ENCODE peak calls at places on chromosomes 2 and 18, in six cellular contexts. One of them, this sample, is unnamed.

GRCh38 chr2:236661064-236661761 is 91.6 kb downstream of the ACKR3 start:
- DNase-seq in GM06990: no peak
- DNase-seq in cardiac muscle cell: peak; percentile 56
- DNase-seq in NT2/D1: peak; percentile 72
- DNase-seq in iPS DF 6.9: no peak
- DNase-seq in CD4-positive, alpha-beta T cell: no peak
- DNase-seq in this sample: no peak

GRCh38 chr2:100655446-100655845 is 92.7 kb downstream of the PDCL3 start:
- DNase-seq in GM06990: no peak
- DNase-seq in cardiac muscle cell: no peak
- DNase-seq in NT2/D1: no peak
- DNase-seq in iPS DF 6.9: no peak
- DNase-seq in CD4-positive, alpha-beta T cell: no peak
- DNase-seq in this sample: no peak

GRCh38 chr2:101328474-101329007 is 20.0 kb upstream of the RNF149 start:
- DNase-seq in GM06990: no peak
- DNase-seq in cardiac muscle cell: peak; percentile 39
- DNase-seq in NT2/D1: no peak
- DNase-seq in iPS DF 6.9: no peak
- DNase-seq in CD4-positive, alpha-beta T cell: no peak
- DNase-seq in this sample: no peak

GRCh38 chr18:44954256-44954655 is 273.6 kb downstream of the SETBP1 start:
- DNase-seq in GM06990: no peak
- DNase-seq in cardiac muscle cell: no peak
- DNase-seq in NT2/D1: no peak
- DNase-seq in iPS DF 6.9: no peak
- DNase-seq in CD4-positive, alpha-beta T cell: no peak
- DNase-seq in this sample: no peak

GRCh38 chr2:152635635-152636298 is 81.5 kb downstream of the PRPF40A start:
- DNase-seq in GM06990: peak; percentile 42
- DNase-seq in cardiac muscle cell: peak; percentile 68
- DNase-seq in NT2/D1: peak; percentile 58
- DNase-seq in iPS DF 6.9: peak; percentile 35
- DNase-seq in CD4-positive, alpha-beta T cell: peak; percentile 62
- DNase-seq in this sample: peak; percentile 57

GRCh38 chr2:168944065-168944464 is 43.0 kb downstream of the G6PC2 start:
- DNase-seq in GM06990: no peak
- DNase-seq in cardiac muscle cell: peak; percentile 9
- DNase-seq in NT2/D1: no peak
- DNase-seq in iPS DF 6.9: no peak
- DNase-seq in CD4-positive, alpha-beta T cell: no peak
- DNase-seq in this sample: no peak

GRCh38 chr2:186852508-186852907 is 3.5 kb upstream of the ZSWIM2 start:
- DNase-seq in GM06990: no peak
- DNase-seq in cardiac muscle cell: no peak
- DNase-seq in NT2/D1: no peak
- DNase-seq in iPS DF 6.9: no peak
- DNase-seq in CD4-positive, alpha-beta T cell: no peak
- DNase-seq in this sample: no peak

GRCh38 chr18:9952633-9953416 is 39.0 kb downstream of the VAPA start:
- DNase-seq in GM06990: no peak
- DNase-seq in cardiac muscle cell: no peak
- DNase-seq in NT2/D1: no peak
- DNase-seq in iPS DF 6.9: no peak
- DNase-seq in CD4-positive, alpha-beta T cell: no peak
- DNase-seq in this sample: no peak

GRCh38 chr2:4358855-4359254 is 655.5 kb downstream of the DCDC2C start:
- DNase-seq in GM06990: no peak
- DNase-seq in cardiac muscle cell: no peak
- DNase-seq in NT2/D1: no peak
- DNase-seq in iPS DF 6.9: no peak
- DNase-seq in CD4-positive, alpha-beta T cell: no peak
- DNase-seq in this sample: no peak

GRCh38 chr18:23982154-23983071 is 32.1 kb upstream of the TTC39C start:
- DNase-seq in GM06990: no peak
- DNase-seq in cardiac muscle cell: peak; percentile 81
- DNase-seq in NT2/D1: no peak
- DNase-seq in iPS DF 6.9: no peak
- DNase-seq in CD4-positive, alpha-beta T cell: no peak
- DNase-seq in this sample: peak; percentile 60

GRCh38 chr2:36478332-36478738 is 119.6 kb downstream of the FEZ2 start:
- DNase-seq in GM06990: no peak
- DNase-seq in cardiac muscle cell: peak; percentile 88
- DNase-seq in NT2/D1: no peak
- DNase-seq in iPS DF 6.9: no peak
- DNase-seq in CD4-positive, alpha-beta T cell: no peak
- DNase-seq in this sample: no peak

GRCh38 chr2:38665854-38666577 is at the start of gene GALM:
- DNase-seq in GM06990: peak; percentile 38
- DNase-seq in cardiac muscle cell: peak; percentile 98
- DNase-seq in NT2/D1: peak; percentile 94
- DNase-seq in iPS DF 6.9: peak; percentile 89
- DNase-seq in CD4-positive, alpha-beta T cell: peak; percentile 53
- DNase-seq in this sample: peak; percentile 83

GRCh38 chr2:124647245-124647644 is 622.2 kb downstream of the CNTNAP5 start:
- DNase-seq in GM06990: no peak
- DNase-seq in cardiac muscle cell: no peak
- DNase-seq in NT2/D1: no peak
- DNase-seq in iPS DF 6.9: no peak
- DNase-seq in CD4-positive, alpha-beta T cell: no peak
- DNase-seq in this sample: no peak

GRCh38 chr18:70931942-70932814 is 643.3 kb downstream of the SOCS6 start:
- DNase-seq in GM06990: no peak
- DNase-seq in cardiac muscle cell: peak; percentile 71
- DNase-seq in NT2/D1: no peak
- DNase-seq in iPS DF 6.9: no peak
- DNase-seq in CD4-positive, alpha-beta T cell: no peak
- DNase-seq in this sample: no peak

GRCh38 chr18:31273812-31274527 is 44.0 kb upstream of the DSG1 start:
- DNase-seq in GM06990: no peak
- DNase-seq in cardiac muscle cell: no peak
- DNase-seq in NT2/D1: no peak
- DNase-seq in iPS DF 6.9: no peak
- DNase-seq in CD4-positive, alpha-beta T cell: no peak
- DNase-seq in this sample: no peak

GRCh38 chr2:15560404-15560987 is 638 bp downstream of the NBAS start:
- DNase-seq in GM06990: no peak
- DNase-seq in cardiac muscle cell: peak; percentile 32
- DNase-seq in NT2/D1: no peak
- DNase-seq in iPS DF 6.9: no peak
- DNase-seq in CD4-positive, alpha-beta T cell: no peak
- DNase-seq in this sample: peak; percentile 27

GRCh38 chr2:85162746-85163301 is 29.6 kb downstream of the TCF7L1 start:
- DNase-seq in GM06990: no peak
- DNase-seq in cardiac muscle cell: peak; percentile 33
- DNase-seq in NT2/D1: no peak
- DNase-seq in iPS DF 6.9: no peak
- DNase-seq in CD4-positive, alpha-beta T cell: no peak
- DNase-seq in this sample: no peak

GRCh38 chr18:46097853-46098615 is at the start of gene ATP5F1A:
- DNase-seq in GM06990: peak; percentile 88
- DNase-seq in cardiac muscle cell: peak; percentile 88
- DNase-seq in NT2/D1: peak; percentile 42
- DNase-seq in iPS DF 6.9: no peak
- DNase-seq in CD4-positive, alpha-beta T cell: peak; percentile 88
- DNase-seq in this sample: peak; percentile 87

GRCh38 chr2:46460241-46460921 is 19.0 kb upstream of the TMEM247 start:
- DNase-seq in GM06990: no peak
- DNase-seq in cardiac muscle cell: peak; percentile 83
- DNase-seq in NT2/D1: no peak
- DNase-seq in iPS DF 6.9: no peak
- DNase-seq in CD4-positive, alpha-beta T cell: no peak
- DNase-seq in this sample: no peak

GRCh38 chr2:24830351-24830750 is 37.1 kb downstream of the CENPO start:
- DNase-seq in GM06990: no peak
- DNase-seq in cardiac muscle cell: peak; percentile 54
- DNase-seq in NT2/D1: no peak
- DNase-seq in iPS DF 6.9: no peak
- DNase-seq in CD4-positive, alpha-beta T cell: no peak
- DNase-seq in this sample: no peak

GRCh38 chr2:181461056-181461630 is 4.0 kb downstream of the ITGA4 start:
- DNase-seq in GM06990: no peak
- DNase-seq in cardiac muscle cell: no peak
- DNase-seq in NT2/D1: no peak
- DNase-seq in iPS DF 6.9: no peak
- DNase-seq in CD4-positive, alpha-beta T cell: no peak
- DNase-seq in this sample: no peak

GRCh38 chr2:68796306-68796905 is 61.8 kb downstream of the ARHGAP25 start:
- DNase-seq in GM06990: no peak
- DNase-seq in cardiac muscle cell: peak; percentile 10
- DNase-seq in NT2/D1: no peak
- DNase-seq in iPS DF 6.9: no peak
- DNase-seq in CD4-positive, alpha-beta T cell: no peak
- DNase-seq in this sample: peak; percentile 42

GRCh38 chr18:12421732-12422131 is 14.0 kb downstream of the PRELID3A start:
- DNase-seq in GM06990: no peak
- DNase-seq in cardiac muscle cell: no peak
- DNase-seq in NT2/D1: no peak
- DNase-seq in iPS DF 6.9: no peak
- DNase-seq in CD4-positive, alpha-beta T cell: no peak
- DNase-seq in this sample: no peak

GRCh38 chr18:76493213-76494107 is 1.6 kb downstream of the ZNF516 start:
- DNase-seq in GM06990: no peak
- DNase-seq in cardiac muscle cell: peak; percentile 50
- DNase-seq in NT2/D1: no peak
- DNase-seq in iPS DF 6.9: no peak
- DNase-seq in CD4-positive, alpha-beta T cell: no peak
- DNase-seq in this sample: peak; percentile 50

GRCh38 chr2:14587119-14587518 is 45.4 kb upstream of the LRATD1 start:
- DNase-seq in GM06990: no peak
- DNase-seq in cardiac muscle cell: no peak
- DNase-seq in NT2/D1: no peak
- DNase-seq in iPS DF 6.9: no peak
- DNase-seq in CD4-positive, alpha-beta T cell: no peak
- DNase-seq in this sample: no peak

GRCh38 chr2:12089001-12089400 is 342.6 kb downstream of the LPIN1 start:
- DNase-seq in GM06990: no peak
- DNase-seq in cardiac muscle cell: no peak
- DNase-seq in NT2/D1: no peak
- DNase-seq in iPS DF 6.9: no peak
- DNase-seq in CD4-positive, alpha-beta T cell: no peak
- DNase-seq in this sample: no peak

GRCh38 chr2:16584824-16585546 is 80.6 kb downstream of the CYRIA start:
- DNase-seq in GM06990: no peak
- DNase-seq in cardiac muscle cell: no peak
- DNase-seq in NT2/D1: no peak
- DNase-seq in iPS DF 6.9: no peak
- DNase-seq in CD4-positive, alpha-beta T cell: no peak
- DNase-seq in this sample: no peak

DNA sequence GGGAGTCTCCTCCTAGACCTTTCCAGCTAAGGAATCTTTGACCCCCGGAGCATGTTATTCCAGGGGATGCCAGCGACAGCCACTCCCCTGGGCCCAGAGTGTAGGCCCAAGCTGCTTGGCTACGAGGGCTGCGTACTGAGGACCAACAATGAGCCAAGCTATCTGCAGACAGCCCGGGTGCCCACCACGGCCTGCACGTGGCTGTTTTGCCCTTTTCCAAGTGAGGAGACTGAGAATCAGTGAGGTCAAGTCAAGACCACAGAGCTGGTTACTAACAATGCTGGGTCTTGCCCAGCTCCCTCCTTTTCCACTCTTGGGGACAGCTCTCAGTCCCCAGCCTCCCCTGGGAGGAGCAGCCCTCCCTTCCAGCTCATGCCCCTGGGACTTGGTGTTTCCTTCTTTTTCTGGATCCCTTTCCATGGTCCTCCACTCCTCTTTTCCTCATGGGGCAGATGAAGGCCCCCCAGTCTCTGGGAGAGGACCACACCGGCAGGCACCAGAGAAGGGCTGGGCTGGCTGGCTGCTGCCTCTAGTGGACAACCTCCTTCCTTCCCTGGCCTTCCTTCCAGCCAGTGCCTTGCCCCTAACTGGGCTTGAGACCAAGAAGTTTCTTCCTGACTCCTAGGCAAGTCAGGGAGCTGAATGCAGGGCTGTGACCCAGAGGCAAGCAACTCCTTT is 550 bp upstream of the MALL start:
- DNase-seq in GM06990: no peak
- DNase-seq in cardiac muscle cell: peak; percentile 85
- DNase-seq in NT2/D1: peak; percentile 23
- DNase-seq in iPS DF 6.9: no peak
- DNase-seq in CD4-positive, alpha-beta T cell: no peak
- DNase-seq in this sample: no peak
- H3K27me3 ChIP-seq in GM06990: peaks cover 1% of the 10 kb centered on the region
- H3K27me3 ChIP-seq in cardiac muscle cell: peaks cover 81% of the 10 kb centered on the region
- H3K27me3 ChIP-seq in NT2/D1: peaks cover 43% of the 10 kb centered on the region
- H3K27me3 ChIP-seq in iPS DF 6.9: peaks cover 19% of the 10 kb centered on the region
- H3K27me3 ChIP-seq in CD4-positive, alpha-beta T cell: peaks cover 39% of the 10 kb centered on the region
- H3K27me3 ChIP-seq in this sample: no peaks in the 10 kb centered on the region

GRCh38 chr2:29370581-29371125 is 255.4 kb downstream of the CLIP4 start:
- DNase-seq in GM06990: no peak
- DNase-seq in cardiac muscle cell: no peak
- DNase-seq in NT2/D1: no peak
- DNase-seq in iPS DF 6.9: no peak
- DNase-seq in CD4-positive, alpha-beta T cell: no peak
- DNase-seq in this sample: no peak
- H3K27me3 ChIP-seq in GM06990: no peaks in the 10 kb centered on the region
- H3K27me3 ChIP-seq in cardiac muscle cell: no peaks in the 10 kb centered on the region
- H3K27me3 ChIP-seq in NT2/D1: no peaks in the 10 kb centered on the region
- H3K27me3 ChIP-seq in iPS DF 6.9: no peaks in the 10 kb centered on the region
- H3K27me3 ChIP-seq in CD4-positive, alpha-beta T cell: peaks cover 9% of the 10 kb centered on the region
- H3K27me3 ChIP-seq in this sample: no peaks in the 10 kb centered on the region

DNA sequence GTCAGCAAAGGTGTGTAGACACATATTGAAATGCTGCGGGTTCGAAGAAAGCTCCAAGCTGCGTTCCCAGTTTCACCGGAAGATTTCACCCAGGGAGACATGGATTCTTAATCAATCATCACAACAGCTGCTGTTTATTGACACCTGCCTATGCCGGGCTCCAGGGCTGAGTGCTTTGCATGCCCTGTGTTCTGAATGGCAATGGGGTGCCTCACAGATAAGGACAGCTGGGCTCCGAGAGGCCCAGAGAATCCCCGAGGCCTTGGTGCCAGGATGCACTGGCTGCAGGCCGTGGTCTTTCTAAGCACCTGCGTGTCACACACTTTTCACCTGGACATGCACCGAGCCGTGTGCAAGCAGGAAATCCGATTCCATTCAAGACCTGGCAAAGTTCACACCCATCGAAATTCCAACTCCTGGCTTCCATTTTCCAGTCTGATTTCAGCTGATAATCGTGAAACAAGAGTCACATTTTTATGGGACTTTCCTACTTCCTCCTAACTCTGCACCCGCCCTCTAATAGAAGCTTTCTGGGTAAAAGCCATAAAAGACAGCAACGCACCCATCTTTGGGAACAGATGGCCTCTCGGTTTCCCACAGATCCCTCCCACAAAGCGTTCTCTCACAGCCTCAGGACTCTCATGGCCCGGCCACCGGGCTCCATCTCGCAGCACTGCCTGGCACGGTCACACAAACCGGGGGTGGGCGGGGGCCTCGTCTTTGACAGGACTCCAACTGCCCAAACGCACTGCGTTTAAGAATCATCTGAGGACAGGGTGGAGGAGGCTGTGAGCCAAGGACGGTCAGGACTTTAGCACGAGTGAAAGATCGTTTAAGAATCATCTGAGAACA is 245.6 kb upstream of the SALL3 start:
- DNase-seq in GM06990: no peak
- DNase-seq in cardiac muscle cell: no peak
- DNase-seq in NT2/D1: no peak
- DNase-seq in iPS DF 6.9: no peak
- DNase-seq in CD4-positive, alpha-beta T cell: no peak
- DNase-seq in this sample: peak; percentile 33
- H3K27me3 ChIP-seq in GM06990: no peaks in the 10 kb centered on the region
- H3K27me3 ChIP-seq in cardiac muscle cell: no peaks in the 10 kb centered on the region
- H3K27me3 ChIP-seq in NT2/D1: no peaks in the 10 kb centered on the region
- H3K27me3 ChIP-seq in iPS DF 6.9: no peaks in the 10 kb centered on the region
- H3K27me3 ChIP-seq in CD4-positive, alpha-beta T cell: no peaks in the 10 kb centered on the region
- H3K27me3 ChIP-seq in this sample: no peaks in the 10 kb centered on the region

GRCh38 chr18:55863876-55864275 is 275.9 kb upstream of the TCF4 start:
- DNase-seq in GM06990: no peak
- DNase-seq in cardiac muscle cell: peak; percentile 52
- DNase-seq in NT2/D1: no peak
- DNase-seq in iPS DF 6.9: no peak
- DNase-seq in CD4-positive, alpha-beta T cell: no peak
- DNase-seq in this sample: no peak
- H3K27me3 ChIP-seq in GM06990: no peaks in the 10 kb centered on the region
- H3K27me3 ChIP-seq in cardiac muscle cell: no peaks in the 10 kb centered on the region
- H3K27me3 ChIP-seq in NT2/D1: no peaks in the 10 kb centered on the region
- H3K27me3 ChIP-seq in iPS DF 6.9: no peaks in the 10 kb centered on the region
- H3K27me3 ChIP-seq in CD4-positive, alpha-beta T cell: no peaks in the 10 kb centered on the region
- H3K27me3 ChIP-seq in this sample: no peaks in the 10 kb centered on the region

This sample was measured in right lobe of liver.